ENCODE peak calls at places on chromosomes 16 and 17, in four cellular contexts. S is BE2C; W is EH; V is naive thymus-derived CD8-positive, alpha-beta T cell. B is an unnamed sample.

GRCh38 chr16:53743149-53743566 is 39.2 kb downstream of the FTO start:
- DNase-seq in S (peak; percentile 19), W (peak; percentile 43), V (no peak), B (peak; percentile 53)

GRCh38 chr16:85569615-85570212 is 43.4 kb upstream of the GSE1 start:
- DNase-seq in S (no peak), W (peak; percentile 91), V (no peak), B (peak; percentile 66)

GRCh38 chr17:61128671-61129115 is 270.9 kb upstream of the TBX2 start:
- DNase-seq in S (no peak), W (peak; percentile 13), V (no peak), B (no peak)

GRCh38 chr17:63819585-63820537 is 7.4 kb upstream of the PSMC5 start:
- DNase-seq in S (no peak), W (no peak), V (no peak), B (no peak)

GRCh38 chr17:66573078-66573477 is 261.8 kb upstream of the CACNG5 start:
- DNase-seq in S (no peak), W (no peak), V (no peak), B (no peak)

GRCh38 chr16:81610936-81611335 is 166.3 kb downstream of the CMIP start:
- DNase-seq in S (no peak), W (no peak), V (no peak), B (no peak)

GRCh38 chr16:89096768-89097527 is 3.3 kb downstream of the ACSF3 start:
- DNase-seq in S (no peak), W (no peak), V (peak; percentile 46), B (no peak)

GRCh38 chr16:53415504-53415903 is 18.8 kb upstream of the RBL2 start:
- DNase-seq in S (no peak), W (peak; percentile 22), V (no peak), B (peak; percentile 62)

GRCh38 chr16:67268136-67268579 is 11.2 kb upstream of the PLEKHG4 start:
- DNase-seq in S (no peak), W (peak; percentile 96), V (no peak), B (peak; percentile 98)

GRCh38 chr17:79026345-79027273 is 2.6 kb downstream of the C1QTNF1 start:
- DNase-seq in S (no peak), W (peak; percentile 87), V (no peak), B (peak; percentile 88)

GRCh38 chr17:34865696-34866095 is 95.6 kb downstream of the CCT6B start:
- DNase-seq in S (no peak), W (no peak), V (no peak), B (no peak)

B was measured in M059J.